ENCODE peak calls at places on chromosome 22, in four cellular contexts. Y is hepatic stellate cell, T is GM12891, E is SK-N-DZ. J is an unnamed sample.

GRCh38 chr22:26416670-26417270 is 12.3 kb upstream of the ASPHD2 start:
- DNase-seq in Y (peak; percentile 61), T (no peak), E (no peak), J (no peak)

GRCh38 chr22:49976439-49977175 is 16.0 kb downstream of the PIM3 start:
- DNase-seq in Y (no peak), T (no peak), E (peak; percentile 1), J (peak; percentile 81)

GRCh38 chr22:43477966-43478365 is 66.2 kb downstream of the MPPED1 start:
- DNase-seq in Y (no peak), T (no peak), E (no peak), J (no peak)

GRCh38 chr22:45230026-45230845 is 10.5 kb downstream of the KIAA0930 start:
- DNase-seq in Y (no peak), T (no peak), E (no peak), J (no peak)

GRCh38 chr22:30685178-30685577 is 9.5 kb upstream of the OSBP2 start:
- DNase-seq in Y (no peak), T (no peak), E (no peak), J (no peak)

GRCh38 chr22:38844661-38845367 is 986 bp upstream of the NPTXR start:
- DNase-seq in Y (no peak), T (no peak), E (no peak), J (no peak)

GRCh38 chr22:47205081-47205491 is 442.6 kb downstream of the TBC1D22A start:
- DNase-seq in Y (no peak), T (no peak), E (no peak), J (no peak)

GRCh38 chr22:29780781-29781676 is 13.9 kb downstream of the UQCR10 start:
- DNase-seq in Y (peak; percentile 86), T (no peak), E (no peak), J (no peak)

GRCh38 chr22:49764151-49764581 is 63.5 kb downstream of the BRD1 start:
- DNase-seq in Y (no peak), T (no peak), E (peak; percentile 59), J (no peak)

GRCh38 chr22:39686178-39686620 is 115.6 kb downstream of the CACNA1I start:
- DNase-seq in Y (no peak), T (no peak), E (no peak), J (no peak)

GRCh38 chr22:46686221-46686872 is 51.7 kb downstream of the CERK start:
- DNase-seq in Y (no peak), T (no peak), E (no peak), J (no peak)

GRCh38 chr22:26781591-26781990 is 124.2 kb downstream of the MIAT start:
- DNase-seq in Y (no peak), T (no peak), E (no peak), J (no peak)

GRCh38 chr22:41682033-41682807 is 6.4 kb downstream of the SNU13 start:
- DNase-seq in Y (peak; percentile 79), T (peak; percentile 56), E (peak; percentile 82), J (peak; percentile 85)

GRCh38 chr22:30023099-30023498 is 57.2 kb upstream of the HORMAD2 start:
- DNase-seq in Y (no peak), T (no peak), E (no peak), J (no peak)

GRCh38 chr22:31218565-31219262 is 6.6 kb downstream of the LIMK2 start:
- DNase-seq in Y (no peak), T (no peak), E (no peak), J (no peak)

GRCh38 chr22:46971141-46971775 is 208.8 kb downstream of the TBC1D22A start:
- DNase-seq in Y (no peak), T (no peak), E (peak; percentile 42), J (no peak)

GRCh38 chr22:33274214-33274828 is 216.1 kb upstream of the SYN3 start:
- DNase-seq in Y (no peak), T (peak; percentile 44), E (peak; percentile 36), J (peak; percentile 55)

GRCh38 chr22:38866024-38866398 is 6.0 kb downstream of the CBX6 start:
- DNase-seq in Y (no peak), T (no peak), E (no peak), J (no peak)

GRCh38 chr22:38872172-38872830 is at the start of gene CBX6:
- DNase-seq in Y (peak; percentile 99), T (peak; percentile 94), E (peak; percentile 91), J (peak; percentile 96)

GRCh38 chr22:19285831-19286230 is 5.7 kb downstream of the CLTCL1 start:
- DNase-seq in Y (no peak), T (no peak), E (no peak), J (no peak)

J was measured in GM13976.